ENCODE peak calls at places on chromosomes 12 and 14, in ten cellular contexts. G, J, A, Z, F, M, L, K, R and O are unnamed samples.
A peak's percentile ranks its signal among the peaks of the same experiment; 100 is the strongest.

GRCh38 chr12:52874573-52875435 is 26.0 kb upstream of the KRT78 start:
- DNase-seq in Z (no peak), R (no peak), J (no peak), A (no peak), L (no peak), M (no peak), K (no peak), F (no peak), G (peak; percentile 50), O (no peak)

GRCh38 chr14:51095854-51096823 is 1.2 kb upstream of the TRIM9 start:
- DNase-seq in F (no peak), G (peak; percentile 21), M (no peak), K (peak; percentile 25), L (no peak), Z (peak; percentile 10), A (no peak), J (peak; percentile 39), R (peak; percentile 60), O (no peak)

GRCh38 chr14:72965249-72965648 is 39.0 kb downstream of the DCAF4 start:
- DNase-seq in J (peak; percentile 7), A (no peak), L (no peak), K (no peak), M (no peak), Z (no peak), R (no peak), F (no peak), G (peak; percentile 55), O (no peak)

GRCh38 chr12:24152270-24152669 is 202.8 kb upstream of the SOX5 start:
- DNase-seq in M (no peak), R (no peak), K (no peak), G (no peak), F (no peak), A (no peak), L (no peak), Z (no peak), J (no peak), O (no peak)

GRCh38 chr12:2194571-2194970 is 141.8 kb downstream of the CACNA1C start:
- DNase-seq in L (no peak), A (no peak), J (no peak), F (no peak), K (no peak), R (no peak), G (no peak), M (no peak), Z (no peak), O (no peak)

GRCh38 chr12:60394680-60395079 is 798.9 kb downstream of the SLC16A7 start:
- DNase-seq in K (no peak), A (no peak), J (peak; percentile 51), F (peak; percentile 79), M (peak; percentile 40), Z (no peak), R (no peak), G (peak; percentile 68), L (no peak), O (no peak)

GRCh38 chr12:96140110-96140509 is 54.1 kb upstream of the ELK3 start:
- DNase-seq in F (no peak), A (no peak), Z (no peak), R (no peak), K (no peak), L (no peak), G (peak; percentile 11), J (peak; percentile 19), M (peak; percentile 53), O (no peak)

GRCh38 chr12:13764748-13765147 is 216.7 kb downstream of the GRIN2B start:
- DNase-seq in Z (no peak), L (no peak), M (no peak), J (no peak), F (no peak), R (no peak), K (no peak), G (no peak), A (no peak), O (no peak)

GRCh38 chr14:82951171-82951570 is 1417.5 kb upstream of the SEL1L start:
- DNase-seq in Z (no peak), M (no peak), R (no peak), G (no peak), J (no peak), L (no peak), A (no peak), F (no peak), K (no peak), O (no peak)

GRCh38 chr14:91048256-91048655 is 12.2 kb downstream of the RPS6KA5 start:
- DNase-seq in Z (no peak), L (no peak), J (no peak), R (no peak), G (no peak), F (no peak), M (no peak), K (no peak), A (no peak), O (no peak)

GRCh38 chr12:52203126-52203921 is 11.5 kb upstream of the KRT80 start:
- DNase-seq in G (peak; percentile 68), R (peak; percentile 84), J (peak; percentile 43), F (no peak), Z (peak; percentile 38), M (no peak), K (peak; percentile 37), L (no peak), A (no peak), O (no peak)

GRCh38 chr14:75422169-75422568 is 5.7 kb upstream of the JDP2 start:
- DNase-seq in L (no peak), G (peak; percentile 68), J (peak; percentile 47), Z (no peak), A (no peak), K (no peak), M (no peak), R (no peak), F (no peak), O (no peak)

GRCh38 chr14:40058916-40059897 is 627.0 kb upstream of the FBXO33 start:
- DNase-seq in J (no peak), F (no peak), M (no peak), G (peak; percentile 13), L (no peak), A (no peak), R (no peak), Z (no peak), K (no peak), O (no peak)

GRCh38 chr12:95678684-95679083 is 111.9 kb downstream of the NTN4 start:
- DNase-seq in K (no peak), F (no peak), M (no peak), A (no peak), R (no peak), G (no peak), L (no peak), J (no peak), Z (no peak), O (no peak)

GRCh38 chr12:11653215-11653753 is 3.8 kb downstream of the ETV6 start:
- DNase-seq in R (no peak), J (no peak), F (peak; percentile 39), L (peak; percentile 7), A (no peak), M (no peak), K (no peak), G (no peak), Z (no peak), O (no peak)

GRCh38 chr14:105315941-105316562 is 1.5 kb downstream of the PACS2 start:
- DNase-seq in G (no peak), F (no peak), M (no peak), Z (no peak), R (peak; percentile 72), K (peak; percentile 36), L (no peak), A (no peak), J (peak; percentile 18), O (no peak)

GRCh38 chr14:96122496-96122895 is 82.1 kb upstream of the BDKRB2 start:
- DNase-seq in K (no peak), L (no peak), A (no peak), J (no peak), Z (peak; percentile 22), M (no peak), G (peak; percentile 62), F (no peak), R (no peak), O (no peak)

GRCh38 chr14:96119947-96120346 is 80.8 kb downstream of the C14orf132 start:
- DNase-seq in F (no peak), L (no peak), R (no peak), Z (no peak), A (no peak), M (no peak), G (no peak), K (no peak), J (no peak), O (no peak)

GRCh38 chr14:96120941-96121340 is 81.8 kb downstream of the C14orf132 start:
- DNase-seq in K (no peak), L (no peak), G (no peak), J (no peak), A (no peak), Z (no peak), R (no peak), F (no peak), M (no peak), O (no peak)

GRCh38 chr14:96120392-96120791 is 81.2 kb downstream of the C14orf132 start:
- DNase-seq in R (no peak), K (no peak), Z (no peak), M (no peak), L (no peak), F (no peak), A (no peak), G (no peak), J (no peak), O (no peak)

GRCh38 chr14:96121660-96122395 is 82.7 kb downstream of the C14orf132 start:
- DNase-seq in M (no peak), K (no peak), G (peak; percentile 29), L (no peak), F (no peak), A (no peak), Z (no peak), R (no peak), J (no peak), O (no peak)
- TF ChIP-seq CTCF in M (no peak), K (no peak), G (no peak), L (no peak), F (no peak), A (no peak), Z (no peak), R (no peak), J (no peak), O (no peak)

GRCh38 chr14:64337901-64338615 is 43.9 kb upstream of the ESR2 start:
- DNase-seq in L (no peak), Z (peak; percentile 83), F (peak; percentile 69), K (no peak), M (peak; percentile 18), A (no peak), R (peak; percentile 93), G (peak; percentile 73), J (peak; percentile 42), O (peak; percentile 80)
- TF ChIP-seq CTCF in L (no peak), Z (no peak), F (no peak), K (no peak), M (no peak), A (no peak), R (no peak), G (no peak), J (no peak), O (no peak)

GRCh38 chr12:113797535-113797868 is 168.6 kb downstream of the RBM19 start:
- DNase-seq in M (no peak), A (no peak), G (no peak), K (no peak), F (no peak), J (no peak), R (no peak), Z (no peak), L (no peak), O (no peak)
- TF ChIP-seq CTCF in M (no peak), A (no peak), G (no peak), K (no peak), F (no peak), J (no peak), R (no peak), Z (no peak), L (no peak), O (no peak)

DNA sequence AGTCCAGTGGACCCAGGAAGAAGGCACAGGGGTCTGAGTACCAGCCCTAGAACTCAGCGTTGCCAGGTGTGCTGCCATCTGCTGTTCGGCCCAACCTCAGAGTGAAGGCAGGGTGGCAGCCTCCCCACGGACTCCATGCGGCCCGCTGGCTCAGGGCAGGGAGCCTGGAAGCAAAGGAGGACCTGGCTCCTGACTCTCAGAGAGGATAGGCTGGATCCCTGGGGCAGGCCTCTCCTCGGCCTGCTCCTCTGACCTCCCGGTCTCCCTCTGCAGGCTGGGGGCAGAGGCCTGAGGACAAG is 10.1 kb downstream of the MCRS1 start:
- DNase-seq in R (peak; percentile 56), K (no peak), L (no peak), F (no peak), A (no peak), M (no peak), Z (no peak), G (no peak), J (no peak), O (no peak)
- TF ChIP-seq CTCF in R (no peak), K (no peak), L (no peak), F (no peak), A (no peak), M (no peak), Z (no peak), G (peak; percentile 18), J (no peak), O (no peak)